ENCODE peak calls at places on chromosomes 6 and 20, in four cellular contexts. B, G, R and D are unnamed samples.

GRCh38 chr6:159252955-159253508 is 83.8 kb downstream of the FNDC1 start:
- DNase-seq in G (peak), R (peak), B (peak), D (peak)

GRCh38 chr6:31615748-31616147 is 714 bp downstream of the AIF1 start:
- DNase-seq in B (no peak), G (no peak), R (peak), D (no peak)

GRCh38 chr20:48718914-48719578 is 108.8 kb downstream of the PREX1 start:
- DNase-seq in G (no peak), B (no peak), R (no peak), D (no peak)

GRCh38 chr6:8703059-8703458 is 267.7 kb upstream of the SLC35B3 start:
- DNase-seq in B (no peak), G (no peak), R (no peak), D (no peak)

GRCh38 chr20:44426879-44427785 is 48.5 kb upstream of the TTPAL start:
- DNase-seq in B (no peak), R (no peak), G (no peak), D (no peak)

GRCh38 chr20:371755-372542 is 8.6 kb upstream of the TRIB3 start:
- DNase-seq in R (peak), G (no peak), B (peak), D (peak)

GRCh38 chr6:121403981-121404380 is 31.5 kb upstream of the GJA1 start:
- DNase-seq in R (no peak), G (no peak), B (no peak), D (no peak)

GRCh38 chr6:158818008-158818579 is 1.1 kb downstream of the EZR start:
- DNase-seq in G (peak), R (peak), B (peak), D (peak)

GRCh38 chr6:151876122-151876521 is 68.6 kb downstream of the ESR1 start:
- DNase-seq in B (no peak), G (no peak), R (no peak), D (no peak)

GRCh38 chr6:19024737-19025136 is 637.6 kb downstream of the RNF144B start:
- DNase-seq in B (peak), R (peak), G (no peak), D (peak)

GRCh38 chr20:11027224-11027623 is 353.4 kb upstream of the JAG1 start:
- DNase-seq in R (no peak), G (no peak), B (no peak), D (no peak)

GRCh38 chr6:134817448-134817847 is 132.5 kb downstream of the ALDH8A1 start:
- DNase-seq in G (no peak), B (no peak), R (no peak), D (no peak)

GRCh38 chr6:154112181-154112809 is 73.3 kb downstream of the OPRM1 start:
- DNase-seq in G (no peak), B (no peak), R (no peak), D (peak)

GRCh38 chr6:139472341-139473038 is 98.0 kb upstream of the CITED2 start:
- DNase-seq in B (no peak), R (no peak), G (no peak), D (no peak)

GRCh38 chr20:20450461-20451027 is 82.6 kb downstream of the INSM1 start:
- DNase-seq in B (no peak), R (no peak), G (no peak), D (no peak)

GRCh38 chr6:89311853-89312531 is 3.1 kb downstream of the GABRR2 start:
- DNase-seq in R (peak), B (no peak), G (no peak), D (peak)

GRCh38 chr6:15791401-15792137 is 128.7 kb upstream of the DTNBP1 start:
- DNase-seq in G (no peak), R (no peak), B (no peak), D (no peak)

GRCh38 chr20:46559685-46560440 is 9.4 kb upstream of the OCSTAMP start:
- DNase-seq in G (no peak), B (no peak), R (no peak), D (no peak)